ENCODE peak calls at places on chromosomes 11 and 22, in nine cellular contexts. L is AG04450; A is fibroblast of lung; D is CD8-positive, alpha-beta T cell; E is right lobe of liver; H is astrocyte of the cerebellum; S is HAP-1; F is skeletal muscle cell; R is neural progenitor cell. N is an unnamed sample.

GRCh38 chr11:12281571-12282478 is 95.5 kb upstream of the PARVA start:
- DNase-seq in L (peak; percentile 73), A (peak; percentile 75), D (peak; percentile 83), E (peak; percentile 81), H (peak; percentile 72), S (peak; percentile 89), F (peak; percentile 45), R (peak; percentile 84), N (peak; percentile 64)

GRCh38 chr11:116109228-116109627 is 605.0 kb upstream of the CADM1 start:
- DNase-seq in L (no peak), A (peak; percentile 84), D (no peak), E (no peak), H (peak; percentile 16), S (no peak), F (no peak), R (no peak), N (no peak)

GRCh38 chr22:25833091-25833490 is 91.1 kb downstream of the MYO18B start:
- DNase-seq in L (no peak), A (no peak), D (no peak), E (no peak), H (no peak), S (no peak), F (no peak), R (no peak), N (no peak)

GRCh38 chr22:19678949-19679348 is 35.4 kb upstream of the SEPTIN5 start:
- DNase-seq in L (no peak), A (no peak), D (no peak), E (no peak), H (no peak), S (no peak), F (no peak), R (peak; percentile 38), N (no peak)

GRCh38 chr11:109015283-109015682 is 350.4 kb downstream of the DDX10 start:
- DNase-seq in L (peak; percentile 29), A (peak; percentile 81), D (no peak), E (no peak), H (peak; percentile 42), S (no peak), F (peak; percentile 36), R (no peak), N (no peak)

GRCh38 chr11:77345621-77346020 is 44.1 kb upstream of the GDPD4 start:
- DNase-seq in L (peak; percentile 61), A (peak; percentile 95), D (no peak), E (no peak), H (peak; percentile 62), S (no peak), F (peak; percentile 63), R (no peak), N (no peak)

GRCh38 chr11:15750535-15751297 is 605.6 kb downstream of the SOX6 start:
- DNase-seq in L (no peak), A (no peak), D (no peak), E (no peak), H (no peak), S (no peak), F (no peak), R (no peak), N (no peak)

GRCh38 chr22:23305922-23306374 is 125.6 kb downstream of the BCR start:
- DNase-seq in L (no peak), A (peak; percentile 71), D (no peak), E (no peak), H (peak; percentile 32), S (peak; percentile 33), F (no peak), R (no peak), N (no peak)

GRCh38 chr11:74466916-74467885 is at the start of gene KCNE3:
- DNase-seq in L (no peak), A (peak; percentile 27), D (no peak), E (peak; percentile 65), H (no peak), S (peak; percentile 41), F (no peak), R (peak; percentile 40), N (no peak)

GRCh38 chr22:23381661-23382427 is 198.2 kb downstream of the IGLL1 start:
- DNase-seq in L (no peak), A (no peak), D (no peak), E (no peak), H (no peak), S (peak; percentile 5), F (no peak), R (no peak), N (no peak)

GRCh38 chr11:2420502-2421225 is 20.1 kb downstream of the TSSC4 start:
- DNase-seq in L (peak; percentile 27), A (peak; percentile 43), D (peak; percentile 76), E (peak; percentile 78), H (peak; percentile 26), S (peak; percentile 84), F (peak; percentile 17), R (peak; percentile 93), N (peak; percentile 39)

GRCh38 chr11:70486731-70487130 is 88.4 kb downstream of the CTTN start:
- DNase-seq in L (no peak), A (no peak), D (no peak), E (no peak), H (no peak), S (no peak), F (no peak), R (no peak), N (no peak)

GRCh38 chr11:86625981-86626380 is 46.4 kb downstream of the ME3 start:
- DNase-seq in L (no peak), A (no peak), D (no peak), E (no peak), H (no peak), S (no peak), F (no peak), R (no peak), N (no peak)

GRCh38 chr11:31816467-31817053 is 5.4 kb upstream of the PAX6 start:
- DNase-seq in L (no peak), A (no peak), D (no peak), E (no peak), H (no peak), S (no peak), F (no peak), R (peak; percentile 39), N (no peak)

GRCh38 chr11:31817621-31818493 is 6.7 kb upstream of the PAX6 start:
- DNase-seq in L (no peak), A (peak; percentile 28), D (no peak), E (no peak), H (no peak), S (no peak), F (no peak), R (peak; percentile 79), N (no peak)

GRCh38 chr11:31813961-31814868 is 3.1 kb upstream of the PAX6 start:
- DNase-seq in L (no peak), A (peak; percentile 44), D (no peak), E (no peak), H (no peak), S (no peak), F (no peak), R (peak; percentile 63), N (no peak)

GRCh38 chr11:31817054-31817620 is 6.0 kb upstream of the PAX6 start:
- DNase-seq in L (no peak), A (peak; percentile 35), D (no peak), E (no peak), H (no peak), S (peak; percentile 39), F (no peak), R (peak; percentile 86), N (peak; percentile 58)

GRCh38 chr11:31815743-31816466 is 4.8 kb upstream of the PAX6 start:
- DNase-seq in L (no peak), A (peak; percentile 18), D (no peak), E (no peak), H (no peak), S (no peak), F (no peak), R (peak; percentile 57), N (no peak)
- H3K4me3 ChIP-seq in L (no peak overlapping the region), A (no peak overlapping the region), D (no peak overlapping the region), E (no peak overlapping the region), H (peak overlapping the region; percentile 89), S (no peak overlapping the region), F (peak overlapping the region; percentile 25), R (peak overlapping the region; percentile 91), N (no peak overlapping the region)

GRCh38 chr22:49929553-49929979 is 11.1 kb downstream of the CRELD2 start:
- DNase-seq in L (no peak), A (no peak), D (peak; percentile 85), E (peak; percentile 76), H (no peak), S (peak; percentile 82), F (no peak), R (peak; percentile 88), N (no peak)
- H3K4me3 ChIP-seq in L (peak overlapping the region; percentile 10), A (no peak overlapping the region), D (no peak overlapping the region), E (no peak overlapping the region), H (no peak overlapping the region), S (no peak overlapping the region), F (no peak overlapping the region), R (peak overlapping the region; percentile 37), N (peak overlapping the region; percentile 16)

DNA sequence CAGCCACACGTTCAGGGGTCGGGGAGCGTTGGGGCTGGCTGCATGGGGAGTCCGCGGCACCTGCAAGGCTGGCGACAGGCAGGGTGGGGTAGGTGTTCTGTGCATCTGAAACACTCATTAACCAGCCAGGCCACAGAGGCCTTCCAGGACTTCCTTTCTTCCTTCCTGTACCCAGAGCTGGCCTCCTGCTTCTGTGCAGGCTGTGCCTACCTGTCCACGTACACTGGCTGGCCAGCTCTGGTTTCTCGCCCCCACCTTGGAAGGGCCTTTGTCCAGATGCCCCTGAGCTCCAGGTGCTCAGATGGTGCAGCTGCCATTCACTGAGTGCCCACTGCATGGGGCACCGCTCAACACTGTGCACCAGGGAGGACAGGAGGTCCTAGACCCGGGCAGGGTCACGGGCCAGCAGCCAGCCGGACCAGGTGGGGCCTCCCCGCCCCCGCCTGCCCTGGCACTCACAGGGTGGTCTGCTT is 15.9 kb downstream of the TTLL12 start:
- DNase-seq in L (no peak), A (no peak), D (no peak), E (no peak), H (no peak), S (no peak), F (no peak), R (no peak), N (no peak)
- H3K4me3 ChIP-seq in L (no peak overlapping the region), A (no peak overlapping the region), D (no peak overlapping the region), E (no peak overlapping the region), H (no peak overlapping the region), S (no peak overlapping the region), F (no peak overlapping the region), R (no peak overlapping the region), N (no peak overlapping the region)

GRCh38 chr22:29509298-29509697 is 29.3 kb downstream of the NEFH start:
- DNase-seq in L (no peak), A (no peak), D (no peak), E (no peak), H (no peak), S (no peak), F (no peak), R (no peak), N (no peak)

GRCh38 chr22:29509815-29510214 is 29.8 kb downstream of the NEFH start:
- DNase-seq in L (no peak), A (no peak), D (no peak), E (no peak), H (no peak), S (no peak), F (no peak), R (no peak), N (no peak)

GRCh38 chr22:29510542-29510941 is 30.5 kb downstream of the NEFH start:
- DNase-seq in L (no peak), A (no peak), D (no peak), E (no peak), H (no peak), S (no peak), F (no peak), R (no peak), N (no peak)

GRCh38 chr22:29512031-29512430 is 32.0 kb downstream of the NEFH start:
- DNase-seq in L (no peak), A (no peak), D (no peak), E (no peak), H (no peak), S (no peak), F (no peak), R (no peak), N (no peak)

GRCh38 chr22:29511126-29511854 is 31.3 kb downstream of the NEFH start:
- DNase-seq in L (no peak), A (no peak), D (no peak), E (no peak), H (no peak), S (no peak), F (no peak), R (no peak), N (no peak)
- H3K4me3 ChIP-seq in L (no peak overlapping the region), A (no peak overlapping the region), D (no peak overlapping the region), E (no peak overlapping the region), H (no peak overlapping the region), S (no peak overlapping the region), F (no peak overlapping the region), R (no peak overlapping the region), N (no peak overlapping the region)